ENCODE peak calls at places on chromosomes 6 and 20, in ten cellular contexts. I is prostate gland, O is HL-60, N is cardiac muscle cell, Y is H9, X is astrocyte, W is HCT116, C is ovary, F is transverse colon, B is A549. A is an unnamed sample.

GRCh38 chr20:50776122-50776795 is 18.6 kb upstream of the BCAS4 start:
- DNase-seq in C (no peak), X (no peak), O (no peak), B (no peak), I (no peak), W (no peak), N (no peak), Y (peak), F (no peak), A (peak)

GRCh38 chr6:25756382-25757354 is 2.1 kb downstream of the SLC17A4 start:
- DNase-seq in C (no peak), B (no peak), Y (no peak), W (no peak), F (no peak), O (peak), N (no peak), I (no peak), X (no peak), A (no peak)

GRCh38 chr6:85111481-85112001 is 338.3 kb upstream of the NT5E start:
- DNase-seq in Y (no peak), I (no peak), X (peak), F (no peak), N (no peak), O (no peak), B (no peak), W (no peak), C (no peak), A (no peak)

GRCh38 chr6:22809380-22809779 is 240.0 kb downstream of the HDGFL1 start:
- DNase-seq in F (no peak), X (no peak), W (no peak), N (no peak), O (no peak), Y (no peak), B (no peak), C (no peak), I (no peak), A (no peak)

GRCh38 chr20:46631212-46631869 is 19.9 kb downstream of the SLC13A3 start:
- DNase-seq in X (no peak), O (peak), W (no peak), B (no peak), I (no peak), N (no peak), Y (no peak), F (no peak), C (no peak), A (no peak)

GRCh38 chr6:111803384-111803783 is 69.9 kb downstream of the FYN start:
- DNase-seq in C (no peak), F (no peak), B (no peak), W (no peak), O (no peak), Y (no peak), X (no peak), I (no peak), N (no peak), A (no peak)

GRCh38 chr20:33229843-33230242 is 6.0 kb upstream of the BPIFA1 start:
- DNase-seq in Y (no peak), N (no peak), C (no peak), F (no peak), X (no peak), W (no peak), O (peak), I (no peak), B (no peak), A (no peak)

GRCh38 chr6:20948531-20948930 is 414.3 kb downstream of the CDKAL1 start:
- DNase-seq in O (no peak), N (no peak), I (no peak), C (no peak), X (no peak), W (no peak), Y (no peak), B (no peak), F (no peak), A (no peak)

GRCh38 chr20:13694420-13695150 is 55.9 kb upstream of the TASP1 start:
- DNase-seq in W (no peak), B (no peak), F (no peak), I (no peak), N (no peak), O (peak), Y (no peak), X (peak), C (no peak), A (no peak)

GRCh38 chr20:1900321-1900791 is 5.1 kb downstream of the SIRPA start:
- DNase-seq in Y (peak), W (peak), B (peak), X (peak), I (no peak), F (peak), N (peak), O (peak), C (peak), A (no peak)

GRCh38 chr6:31713991-31714684 is 1.0 kb upstream of the LY6G6D start:
- DNase-seq in I (no peak), F (peak), N (no peak), W (no peak), O (no peak), B (no peak), X (no peak), C (no peak), Y (peak), A (no peak)

GRCh38 chr6:11423072-11423471 is 114.5 kb upstream of the TMEM170B start:
- DNase-seq in B (no peak), Y (no peak), O (no peak), I (no peak), W (no peak), F (no peak), C (no peak), N (no peak), X (no peak), A (no peak)

GRCh38 chr6:31239854-31240253 is 32.0 kb downstream of the HLA-C start:
- DNase-seq in B (no peak), N (no peak), X (peak), F (no peak), I (no peak), O (no peak), C (no peak), W (no peak), Y (no peak), A (no peak)

GRCh38 chr20:64106981-64107735 is at the start of gene NPBWR2:
- DNase-seq in C (no peak), B (no peak), N (no peak), Y (peak), F (peak), I (no peak), X (no peak), W (no peak), O (no peak), A (peak)

GRCh38 chr6:14178083-14178445 is 60.5 kb downstream of the CD83 start:
- DNase-seq in O (no peak), X (peak), W (no peak), Y (no peak), B (no peak), C (no peak), I (no peak), N (no peak), F (no peak), A (no peak)

GRCh38 chr6:45419574-45420082 is 41.9 kb upstream of the SUPT3H start:
- DNase-seq in O (peak), X (peak), W (peak), I (peak), B (peak), F (peak), Y (peak), C (peak), N (peak), A (peak)

GRCh38 chr6:44704240-44705150 is 317.0 kb downstream of the CDC5L start:
- DNase-seq in F (no peak), Y (no peak), O (no peak), X (no peak), W (no peak), I (no peak), N (no peak), B (no peak), C (no peak), A (no peak)

GRCh38 chr6:52233975-52234823 is 10.1 kb downstream of the IL17F start:
- DNase-seq in W (peak), C (no peak), Y (peak), F (peak), B (peak), I (peak), N (peak), X (peak), O (peak), A (no peak)

GRCh38 chr20:48478370-48478769 is 349.4 kb downstream of the PREX1 start:
- DNase-seq in Y (no peak), X (no peak), F (no peak), W (no peak), N (no peak), C (no peak), I (no peak), O (no peak), B (no peak), A (no peak)

GRCh38 chr20:16405254-16405653 is 168.0 kb downstream of the KIF16B start:
- DNase-seq in O (no peak), B (no peak), F (no peak), Y (no peak), W (no peak), N (no peak), C (no peak), X (no peak), I (no peak), A (no peak)

GRCh38 chr6:32288426-32288825 is 64.6 kb upstream of the NOTCH4 start:
- DNase-seq in Y (no peak), B (no peak), X (no peak), N (no peak), W (no peak), C (no peak), I (no peak), O (no peak), F (no peak), A (no peak)

GRCh38 chr6:138570716-138571020 is 71.4 kb upstream of the NHSL1 start:
- DNase-seq in O (no peak), W (no peak), I (no peak), N (no peak), F (no peak), C (no peak), Y (no peak), B (no peak), X (no peak), A (no peak)

GRCh38 chr20:25299801-25300200 is 51.9 kb downstream of the PYGB start:
- DNase-seq in F (peak), X (peak), W (no peak), I (no peak), N (no peak), C (no peak), Y (no peak), B (no peak), O (no peak), A (no peak)

DNA sequence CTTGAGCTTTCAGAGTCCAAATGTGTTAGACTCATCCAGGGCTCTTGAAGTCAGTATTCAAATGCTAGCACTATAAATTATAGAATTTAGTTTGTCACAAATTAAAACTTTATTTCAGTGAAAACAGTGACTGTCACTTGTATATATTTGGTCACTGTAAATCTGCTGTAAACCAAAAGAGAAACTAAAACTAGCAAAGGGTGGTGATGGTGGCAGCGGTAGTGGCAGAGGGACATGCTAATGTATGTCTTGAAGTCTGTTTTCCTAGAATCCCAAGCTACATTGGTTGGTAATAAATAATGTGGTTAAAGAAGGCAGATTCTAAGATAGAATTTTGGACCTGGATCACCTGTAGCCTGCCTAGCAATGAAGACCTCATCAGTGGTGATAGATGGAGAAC is 140.4 kb upstream of the CENPW start:
- DNase-seq in W (no peak), N (no peak), O (no peak), C (no peak), F (no peak), I (no peak), X (no peak), B (no peak), Y (no peak), A (no peak)
- H3K27ac ChIP-seq in W (no peak), N (no peak), O (no peak), C (no peak), F (no peak), I (no peak), X (no peak), B (no peak), Y (no peak), A (no peak)

GRCh38 chr6:43176423-43176786 is 5.3 kb downstream of the SRF start:
- DNase-seq in O (no peak), Y (no peak), W (no peak), I (no peak), B (no peak), C (no peak), F (no peak), X (no peak), N (no peak), A (no peak)

GRCh38 chr6:43173496-43174262 is 2.6 kb downstream of the SRF start:
- DNase-seq in I (no peak), Y (no peak), W (no peak), N (peak), O (no peak), X (no peak), F (no peak), B (no peak), C (peak), A (no peak)

GRCh38 chr6:43174263-43175112 is 3.4 kb downstream of the SRF start:
- DNase-seq in W (peak), X (peak), O (peak), I (peak), B (peak), Y (peak), N (peak), C (peak), F (peak), A (peak)

GRCh38 chr6:43178150-43178549 is 3.8 kb upstream of the CUL9 start:
- DNase-seq in X (no peak), B (no peak), N (no peak), C (no peak), W (no peak), O (no peak), I (no peak), Y (no peak), F (no peak), A (no peak)

DNA sequence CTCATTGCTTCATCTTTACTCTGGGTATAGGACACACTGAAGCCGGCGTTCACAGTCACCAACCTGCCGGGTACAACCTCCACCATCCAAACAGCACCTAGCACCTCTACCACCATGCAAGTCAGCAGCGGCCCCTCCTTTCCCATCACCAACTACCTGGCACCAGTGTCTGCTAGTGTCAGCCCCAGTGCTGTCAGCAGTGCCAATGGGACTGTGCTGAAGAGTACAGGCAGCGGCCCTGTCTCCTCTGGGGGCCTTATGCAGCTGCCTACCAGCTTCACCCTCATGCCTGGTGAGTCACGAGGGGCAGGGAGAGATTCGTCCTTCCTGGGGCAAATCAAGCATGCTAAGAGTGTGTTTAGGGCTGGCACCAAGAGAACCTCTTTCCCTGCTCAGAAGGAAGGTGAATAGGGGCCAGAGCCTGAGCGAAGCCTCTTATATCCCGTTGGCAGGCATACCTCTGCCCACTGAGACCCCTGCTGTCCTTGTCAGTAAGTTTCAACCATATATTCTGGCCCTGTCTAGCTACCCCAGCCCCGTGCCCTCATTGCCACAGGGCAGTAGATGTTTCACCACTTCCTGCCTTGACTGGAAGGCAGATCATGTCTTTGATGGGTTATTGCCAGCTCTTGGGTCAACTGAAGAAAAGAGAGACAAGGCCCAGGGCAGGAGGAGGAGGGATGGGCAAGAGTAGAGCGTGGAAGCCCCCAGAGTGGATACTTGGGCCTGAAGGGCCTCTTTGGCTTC is 4.8 kb downstream of the SRF start:
- DNase-seq in I (no peak), C (no peak), F (no peak), X (no peak), Y (no peak), O (peak), W (no peak), B (no peak), N (no peak), A (no peak)
- TF ChIP-seq CTCF in I (no peak), C (no peak), F (no peak), X (no peak), Y (no peak), O (no peak), W (no peak), B (no peak), N (no peak), A (no peak)

GRCh38 chr20:37396520-37397075 is 50.7 kb downstream of the SRC start:
- DNase-seq in I (no peak), O (peak), N (peak), W (no peak), X (no peak), F (no peak), C (no peak), Y (peak), B (no peak), A (peak)

GRCh38 chr20:37397954-37398749 is 52.2 kb downstream of the SRC start:
- DNase-seq in N (no peak), O (no peak), W (no peak), Y (no peak), C (no peak), I (no peak), B (no peak), X (no peak), F (no peak), A (no peak)

GRCh38 chr20:37398750-37399621 is 53.0 kb downstream of the SRC start:
- DNase-seq in X (no peak), C (no peak), N (no peak), B (no peak), O (no peak), F (no peak), W (no peak), Y (no peak), I (no peak), A (no peak)

GRCh38 chr20:37395921-37396519 is 50.1 kb downstream of the SRC start:
- DNase-seq in Y (peak), W (no peak), O (peak), I (no peak), X (no peak), F (no peak), N (peak), C (no peak), B (no peak), A (peak)

GRCh38 chr20:37397076-37397953 is 51.4 kb downstream of the SRC start:
- DNase-seq in C (no peak), B (peak), X (no peak), F (no peak), Y (no peak), N (no peak), O (peak), I (no peak), W (no peak), A (no peak)
- H3K27ac ChIP-seq in C (no peak), B (peak), X (no peak), F (no peak), Y (no peak), N (peak), O (no peak), I (no peak), W (no peak), A (no peak)

GRCh38 chr6:83889625-83890024 is 30.1 kb downstream of the CYB5R4 start:
- DNase-seq in O (peak), X (no peak), I (no peak), C (no peak), F (no peak), B (no peak), Y (no peak), N (no peak), W (no peak), A (no peak)

GRCh38 chr6:83879746-83880145 is 20.3 kb downstream of the CYB5R4 start:
- DNase-seq in Y (no peak), W (no peak), X (peak), I (no peak), C (no peak), F (no peak), N (no peak), O (no peak), B (no peak), A (no peak)

GRCh38 chr6:83883240-83883639 is 23.8 kb downstream of the CYB5R4 start:
- DNase-seq in X (no peak), B (no peak), Y (no peak), C (no peak), I (no peak), N (no peak), F (no peak), O (no peak), W (no peak), A (no peak)

GRCh38 chr6:83885984-83886383 is 26.5 kb downstream of the CYB5R4 start:
- DNase-seq in F (no peak), C (no peak), B (no peak), I (no peak), N (no peak), Y (no peak), X (no peak), W (no peak), O (no peak), A (no peak)

DNA sequence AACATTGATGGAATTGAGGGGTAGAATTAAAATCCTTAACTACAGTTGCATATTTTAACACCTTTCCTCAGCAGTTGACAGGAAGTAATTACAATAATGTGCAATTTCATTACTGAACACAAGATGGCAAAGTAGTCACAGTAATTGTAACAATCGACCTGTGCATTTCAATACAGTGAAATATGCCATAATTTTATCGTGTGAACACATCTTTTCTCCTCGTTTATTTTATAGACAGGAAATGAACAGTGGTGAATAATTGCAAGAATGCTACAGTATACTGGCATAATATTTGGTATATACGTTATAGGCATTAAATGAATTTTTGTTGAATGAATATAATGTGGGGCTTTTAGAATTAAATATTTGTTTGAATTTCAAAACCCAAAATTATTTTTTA is 25.0 kb downstream of the CYB5R4 start:
- DNase-seq in X (peak), Y (no peak), N (peak), B (peak), F (no peak), W (peak), I (no peak), C (no peak), O (no peak), A (no peak)
- TF ChIP-seq CTCF in X (peak), Y (peak), N (peak), B (peak), F (peak), W (peak), I (no peak), C (no peak), O (peak), A (peak)